ENCODE peak calls at places on chromosomes 4 and X, in six cellular contexts. G is heart right ventricle; F is GM23248; O is CD4-positive, alpha-beta memory T cell; R is neuronal stem cell; V is aorta. D is an unnamed sample.

GRCh38 chr4:8170341-8170740 is 11.7 kb upstream of the ABLIM2 start:
- DNase-seq in G (no peak), F (no peak), V (no peak), O (no peak), R (no peak), D (no peak)

GRCh38 chrX:106467422-106467821 is 144.4 kb upstream of the RADX start:
- DNase-seq in V (no peak), G (no peak), F (no peak), R (no peak), O (no peak), D (no peak)

GRCh38 chr4:188573104-188573503 is 433.9 kb downstream of the TRIML1 start:
- DNase-seq in F (no peak), O (no peak), G (no peak), V (no peak), R (no peak), D (no peak)

GRCh38 chrX:69556094-69557011 is 52.2 kb downstream of the NALF2 start:
- DNase-seq in G (no peak), F (no peak), O (no peak), V (no peak), R (peak; percentile 31), D (no peak)

GRCh38 chr4:186196063-186196462 is 4.7 kb downstream of the CYP4V2 start:
- DNase-seq in G (no peak), R (no peak), O (no peak), F (no peak), V (no peak), D (no peak)

GRCh38 chr4:114043116-114043515 is 63.7 kb upstream of the ARSJ start:
- DNase-seq in R (no peak), G (no peak), F (no peak), O (no peak), V (no peak), D (no peak)

GRCh38 chr4:4555916-4556315 is 14.1 kb upstream of the STX18 start:
- DNase-seq in F (peak; percentile 89), G (no peak), V (no peak), R (no peak), O (no peak), D (no peak)

GRCh38 chrX:97639526-97639925 is 755.8 kb downstream of the RPA4 start:
- DNase-seq in G (no peak), V (no peak), O (no peak), F (no peak), R (peak; percentile 36), D (no peak)

GRCh38 chr4:122884504-122884903 is 37.9 kb downstream of the NUDT6 start:
- DNase-seq in G (no peak), V (no peak), R (no peak), F (no peak), O (no peak), D (no peak)

GRCh38 chrX:149937881-149938426 is 337 bp downstream of the EOLA2 start:
- DNase-seq in R (no peak), V (peak; percentile 61), F (peak; percentile 43), G (no peak), O (no peak), D (peak; percentile 24)

GRCh38 chrX:23888887-23889501 is 18.7 kb downstream of the APOO start:
- DNase-seq in G (no peak), R (no peak), V (no peak), F (peak; percentile 50), O (no peak), D (no peak)
- H3K4me1 ChIP-seq in G (no peaks in the 10 kb centered on the region), R (no peaks in the 10 kb centered on the region), V (no peaks in the 10 kb centered on the region), F (peaks cover 10% of the 10 kb centered on the region), O (no peaks in the 10 kb centered on the region), D (no peaks in the 10 kb centered on the region)

GRCh38 chrX:21666679-21667078 is 8.5 kb upstream of the KLHL34 start:
- DNase-seq in G (no peak), O (no peak), F (peak; percentile 14), R (no peak), V (no peak), D (no peak)
- H3K4me1 ChIP-seq in G (no peaks in the 10 kb centered on the region), O (no peaks in the 10 kb centered on the region), F (no peaks in the 10 kb centered on the region), R (no peaks in the 10 kb centered on the region), V (no peaks in the 10 kb centered on the region), D (no peaks in the 10 kb centered on the region)

DNA sequence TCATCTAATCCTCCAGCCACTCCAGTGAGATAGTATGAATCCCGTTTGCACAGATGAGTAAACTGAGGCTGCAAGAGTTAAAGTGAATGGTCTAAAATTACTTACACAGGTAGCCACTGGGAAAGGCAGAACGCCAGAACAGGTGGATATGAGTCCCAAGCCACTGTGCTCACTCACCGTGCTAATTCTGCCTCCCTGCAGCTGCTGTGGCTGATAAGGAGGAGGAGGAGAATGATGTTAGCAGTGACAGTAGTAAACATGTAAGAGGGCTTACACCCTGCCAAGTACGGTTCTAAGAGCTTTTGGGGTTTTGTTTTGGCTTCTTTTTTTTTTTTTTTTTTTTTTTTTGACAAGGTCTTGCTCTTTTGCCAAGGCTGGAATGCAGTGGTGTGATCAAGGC is 90.5 kb upstream of the PRPS2 start:
- DNase-seq in V (no peak), G (no peak), R (no peak), O (no peak), F (no peak), D (no peak)
- H3K4me1 ChIP-seq in V (no peaks in the 10 kb centered on the region), G (no peaks in the 10 kb centered on the region), R (no peaks in the 10 kb centered on the region), O (no peaks in the 10 kb centered on the region), F (no peaks in the 10 kb centered on the region), D (no peaks in the 10 kb centered on the region)

GRCh38 chrX:120752431-120753128 is 122.7 kb upstream of the C1GALT1C1 start:
- DNase-seq in O (no peak), G (no peak), R (no peak), V (no peak), F (no peak), D (no peak)

GRCh38 chrX:120749141-120749846 is 119.4 kb upstream of the C1GALT1C1 start:
- DNase-seq in O (no peak), G (no peak), R (no peak), V (no peak), F (no peak), D (no peak)

GRCh38 chrX:120753413-120754251 is 122.0 kb downstream of the CT47B1 start:
- DNase-seq in G (no peak), V (no peak), O (no peak), R (no peak), F (no peak), D (no peak)

GRCh38 chrX:120750381-120750780 is 120.5 kb upstream of the C1GALT1C1 start:
- DNase-seq in G (no peak), R (no peak), F (no peak), V (no peak), O (no peak), D (no peak)

GRCh38 chrX:120751683-120752082 is 121.8 kb upstream of the C1GALT1C1 start:
- DNase-seq in V (no peak), R (no peak), O (no peak), F (no peak), G (no peak), D (no peak)
- H3K4me1 ChIP-seq in V (no peaks in the 10 kb centered on the region), R (no peaks in the 10 kb centered on the region), O (peaks cover 25% of the 10 kb centered on the region), F (peaks cover 12% of the 10 kb centered on the region), G (no peaks in the 10 kb centered on the region), D (no peaks in the 10 kb centered on the region)

DNA sequence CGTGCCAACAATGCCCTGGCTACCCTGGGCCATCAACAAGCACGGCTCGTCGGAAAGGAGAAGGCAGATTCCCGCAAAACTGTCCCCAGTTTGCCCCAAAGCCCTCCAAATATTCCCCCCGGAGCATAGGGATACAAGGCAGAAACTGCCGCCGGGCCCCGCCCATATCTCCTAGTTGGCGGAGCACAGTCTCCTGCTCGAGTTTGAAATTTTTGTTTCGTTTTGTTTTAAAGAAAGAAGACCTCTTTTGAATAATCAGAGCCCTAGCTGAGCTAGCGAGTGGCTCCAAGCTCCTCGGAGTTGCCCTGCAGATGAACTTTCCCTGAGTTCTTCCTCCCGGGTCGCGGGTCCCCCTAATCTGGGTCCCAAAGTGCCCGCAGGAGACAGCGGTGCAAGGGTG is 138.1 kb upstream of the ZIC3 start:
- DNase-seq in V (no peak), O (no peak), F (peak; percentile 44), R (no peak), G (no peak), D (no peak)
- H3K4me1 ChIP-seq in V (no peaks in the 10 kb centered on the region), O (peaks cover 11% of the 10 kb centered on the region), F (no peaks in the 10 kb centered on the region), R (no peaks in the 10 kb centered on the region), G (no peaks in the 10 kb centered on the region), D (peaks cover 25% of the 10 kb centered on the region)

DNA sequence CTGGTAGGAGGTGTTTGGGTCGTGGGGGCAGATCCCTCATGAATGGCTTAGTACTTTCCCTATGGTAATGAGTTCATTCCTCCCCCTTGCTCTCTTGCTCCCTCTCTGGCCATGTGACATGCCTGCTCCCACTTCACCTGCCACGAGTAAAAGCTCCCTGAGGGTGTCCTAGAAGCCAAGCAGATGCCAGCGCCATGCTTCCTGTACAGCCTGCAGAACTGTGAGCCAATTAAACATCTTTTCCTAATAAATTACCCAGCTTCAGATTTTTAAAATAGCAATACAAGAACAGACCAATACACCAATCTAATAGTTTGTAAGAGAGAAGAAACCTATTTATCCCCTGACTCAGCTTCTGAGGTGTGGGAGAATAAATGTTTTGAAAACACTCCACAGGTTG is 60.5 kb downstream of the FGFBP1 start:
- DNase-seq in G (no peak), F (no peak), R (no peak), V (no peak), O (no peak), D (no peak)
- H3K4me1 ChIP-seq in G (no peaks in the 10 kb centered on the region), F (no peaks in the 10 kb centered on the region), R (no peaks in the 10 kb centered on the region), V (no peaks in the 10 kb centered on the region), O (no peaks in the 10 kb centered on the region), D (no peaks in the 10 kb centered on the region)

GRCh38 chr4:39346856-39347519 is 19.2 kb downstream of the RFC1 start:
- DNase-seq in O (no peak), V (no peak), R (peak; percentile 45), F (no peak), G (no peak), D (no peak)
- H3K4me1 ChIP-seq in O (peaks cover 14% of the 10 kb centered on the region), V (no peaks in the 10 kb centered on the region), R (no peaks in the 10 kb centered on the region), F (peaks cover 9% of the 10 kb centered on the region), G (no peaks in the 10 kb centered on the region), D (no peaks in the 10 kb centered on the region)

GRCh38 chrX:86711531-86712180 is 563.4 kb downstream of the DACH2 start:
- DNase-seq in V (no peak), F (no peak), G (no peak), R (no peak), O (no peak), D (no peak)
- H3K4me1 ChIP-seq in V (no peaks in the 10 kb centered on the region), F (no peaks in the 10 kb centered on the region), G (no peaks in the 10 kb centered on the region), R (no peaks in the 10 kb centered on the region), O (no peaks in the 10 kb centered on the region), D (no peaks in the 10 kb centered on the region)

D was measured in tibial artery.